ENCODE peak calls at places on chromosomes 16 and 17, in six cellular contexts. Z is A549, A is GM23248, W is OCI-LY7, K is heart left ventricle, M is aorta. L is an unnamed sample.

GRCh38 chr17:83064021-83064731 is 15.2 kb upstream of the METRNL start:
- DNase-seq in Z (no peak), A (no peak), W (no peak), K (no peak), M (peak; percentile 34), L (no peak)

GRCh38 chr17:14396542-14396941 is 95.7 kb downstream of the HS3ST3B1 start:
- DNase-seq in Z (peak; percentile 14), A (peak; percentile 80), W (no peak), K (no peak), M (no peak), L (peak; percentile 41)

GRCh38 chr17:41004397-41004796 is 4.5 kb downstream of the KRTAP3-1 start:
- DNase-seq in Z (no peak), A (no peak), W (no peak), K (no peak), M (no peak), L (peak; percentile 21)

GRCh38 chr17:19331553-19332245 is 30.8 kb downstream of the B9D1 start:
- DNase-seq in Z (no peak), A (peak; percentile 27), W (no peak), K (no peak), M (no peak), L (no peak)

GRCh38 chr17:17837380-17837821 is 615 bp upstream of the SREBF1 start:
- DNase-seq in Z (peak; percentile 93), A (peak; percentile 87), W (peak; percentile 53), K (peak; percentile 74), M (peak; percentile 72), L (no peak)

GRCh38 chr17:56350592-56350991 is 197.3 kb downstream of the ANKFN1 start:
- DNase-seq in Z (no peak), A (no peak), W (no peak), K (no peak), M (no peak), L (no peak)

GRCh38 chr17:57889892-57890856 is 40.3 kb upstream of the MRPS23 start:
- DNase-seq in Z (peak; percentile 72), A (peak; percentile 97), W (no peak), K (peak; percentile 93), M (peak; percentile 94), L (peak; percentile 57)

GRCh38 chr17:40075216-40076100 is 12.7 kb downstream of the THRA start:
- DNase-seq in Z (peak; percentile 75), A (peak; percentile 61), W (peak; percentile 69), K (peak; percentile 94), M (peak; percentile 86), L (peak; percentile 88)

GRCh38 chr17:80259642-80260535 is 763 bp upstream of the RNF213 start:
- DNase-seq in Z (peak; percentile 85), A (peak; percentile 85), W (peak; percentile 84), K (peak; percentile 83), M (peak; percentile 86), L (peak; percentile 87)

GRCh38 chr17:62703776-62704380 is 76.4 kb downstream of the MRC2 start:
- DNase-seq in Z (peak; percentile 74), A (peak; percentile 87), W (peak; percentile 51), K (peak; percentile 79), M (peak; percentile 81), L (peak; percentile 87)

GRCh38 chr16:66391726-66392670 is 25.5 kb downstream of the CDH5 start:
- DNase-seq in Z (no peak), A (no peak), W (no peak), K (no peak), M (no peak), L (no peak)

GRCh38 chr17:71438631-71439146 is 682.1 kb upstream of the SOX9 start:
- DNase-seq in Z (peak; percentile 84), A (peak; percentile 94), W (no peak), K (no peak), M (no peak), L (no peak)

GRCh38 chr16:67884-68789 is 4.3 kb downstream of the RHBDF1 start:
- DNase-seq in Z (no peak), A (peak; percentile 60), W (no peak), K (no peak), M (peak; percentile 38), L (no peak)

GRCh38 chr17:968812-969766 is 10.5 kb downstream of the NXN start:
- DNase-seq in Z (no peak), A (peak; percentile 82), W (no peak), K (no peak), M (no peak), L (no peak)

GRCh38 chr17:970388-970768 is 9.2 kb downstream of the NXN start:
- DNase-seq in Z (no peak), A (no peak), W (no peak), K (no peak), M (no peak), L (no peak)

GRCh38 chr17:973053-973452 is 6.5 kb downstream of the NXN start:
- DNase-seq in Z (no peak), A (no peak), W (no peak), K (no peak), M (no peak), L (no peak)

GRCh38 chr17:967122-967521 is 12.5 kb downstream of the NXN start:
- DNase-seq in Z (no peak), A (no peak), W (no peak), K (no peak), M (no peak), L (no peak)

DNA sequence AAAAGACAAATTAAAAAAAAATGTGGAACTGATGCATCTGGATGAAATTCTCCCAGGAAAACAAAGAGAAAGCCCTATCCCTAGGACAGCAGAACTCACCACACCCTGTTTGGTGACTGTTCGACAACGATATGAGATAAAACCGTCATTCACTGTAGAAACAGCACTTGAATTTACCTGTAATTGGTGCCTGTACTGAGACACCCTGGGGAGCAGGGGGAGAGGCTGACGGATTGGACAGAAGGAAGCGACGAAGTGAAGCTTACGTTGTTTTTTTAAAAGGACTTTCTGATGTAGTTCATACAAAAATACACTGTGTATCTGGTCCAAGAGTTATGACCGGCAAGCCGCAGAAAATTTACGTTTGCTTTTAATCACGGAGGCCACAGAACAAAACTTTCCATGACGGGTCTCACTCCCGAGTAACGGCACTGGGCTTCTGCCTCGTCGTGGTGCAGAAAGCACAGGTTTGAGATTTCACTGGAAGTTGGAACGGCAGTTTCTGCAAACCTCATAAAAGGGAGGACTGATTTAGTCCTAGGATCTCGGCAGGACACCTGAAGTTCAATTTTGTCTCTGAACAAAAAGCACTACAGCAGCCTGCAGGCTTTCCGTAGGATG is 9.7 kb downstream of the NXN start:
- DNase-seq in Z (no peak), A (peak; percentile 61), W (no peak), K (no peak), M (no peak), L (no peak)
- H3K4me3 ChIP-seq in Z (no peak overlapping the region), A (peak overlapping the region; percentile 66), W (no peak overlapping the region), K (no peak overlapping the region), M (no peak overlapping the region), L (no peak overlapping the region)

DNA sequence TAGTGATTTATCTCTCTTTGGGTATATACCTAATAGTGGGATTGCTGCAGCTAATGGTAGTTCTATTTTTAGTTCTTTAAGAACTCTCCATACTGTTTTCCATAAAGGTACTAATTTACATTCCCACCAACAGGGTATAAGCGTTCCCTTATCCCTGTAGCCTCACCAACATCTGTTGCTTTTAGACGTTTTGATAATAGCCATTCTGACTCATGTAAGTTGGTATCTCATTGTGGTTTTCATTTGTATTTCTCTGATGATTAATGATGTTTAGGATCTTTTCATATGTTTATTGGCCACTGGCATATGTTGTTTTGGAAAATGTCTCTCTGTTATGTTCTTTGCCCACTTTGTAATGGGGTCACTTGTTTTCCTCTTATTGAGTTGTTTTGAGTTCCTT is 88.5 kb upstream of the ZNF267 start:
- DNase-seq in Z (no peak), A (no peak), W (no peak), K (no peak), M (no peak), L (no peak)
- H3K9me3 ChIP-seq in Z (peaks cover 2% of the 10 kb centered on the region), A (no peaks in the 10 kb centered on the region), W (peaks cover 12% of the 10 kb centered on the region), K (peaks cover 78% of the 10 kb centered on the region), M (peaks cover 13% of the 10 kb centered on the region), L (peaks cover 3% of the 10 kb centered on the region)

DNA sequence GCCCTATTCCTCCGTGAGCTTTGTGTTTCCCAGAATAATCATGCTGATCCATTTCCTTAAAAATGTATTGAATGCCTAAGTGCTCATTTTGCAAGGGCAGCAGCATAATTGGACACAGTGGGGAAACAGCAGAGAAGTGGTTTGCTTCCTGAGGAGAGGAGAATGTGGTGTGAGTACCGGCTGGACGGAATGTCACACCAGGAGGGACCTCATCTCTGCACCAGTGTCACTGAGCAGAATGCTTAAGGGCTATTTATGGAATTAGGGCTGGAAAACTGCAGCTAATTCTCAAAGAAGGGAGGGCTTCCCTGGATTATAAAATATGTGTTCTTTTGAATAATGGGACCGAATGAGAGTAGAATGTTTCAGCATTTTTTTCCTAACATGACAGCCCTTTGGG is 1100.6 kb upstream of the RBFOX1 start:
- DNase-seq in Z (no peak), A (no peak), W (no peak), K (no peak), M (no peak), L (no peak)
- H3K4me3 ChIP-seq in Z (no peak overlapping the region), A (no peak overlapping the region), W (no peak overlapping the region), K (no peak overlapping the region), M (no peak overlapping the region), L (no peak overlapping the region)

DNA sequence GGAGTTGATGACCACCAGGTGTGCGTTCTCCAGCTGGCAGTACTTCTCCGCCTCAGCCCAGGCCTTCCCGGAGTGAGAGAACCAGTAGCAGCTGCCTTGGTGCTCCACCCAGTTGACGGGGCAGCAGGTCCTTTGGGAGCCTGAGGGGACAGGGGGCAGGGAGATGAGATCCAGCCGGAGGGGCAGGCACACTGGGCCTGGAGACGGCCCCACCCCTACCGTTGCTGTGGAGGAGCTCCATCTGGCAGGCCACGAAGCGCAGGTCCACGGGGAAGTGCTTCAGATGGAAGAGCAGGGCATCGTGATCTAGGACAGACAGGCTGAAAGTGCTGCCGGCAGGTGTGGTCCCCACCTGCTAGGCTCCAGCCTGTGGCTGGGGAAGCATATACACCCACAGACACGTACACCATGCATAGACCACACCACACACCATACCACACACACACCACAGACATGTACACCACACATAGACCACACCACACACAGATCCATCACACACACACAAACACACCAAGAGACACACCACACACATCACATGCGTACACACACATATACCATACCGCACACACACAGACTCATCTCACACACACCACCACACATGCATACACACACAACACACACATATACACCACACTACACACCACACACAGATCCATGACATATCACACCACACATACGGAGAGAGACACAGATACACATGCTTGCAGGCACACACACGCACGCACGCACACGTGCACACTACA is 7.4 kb downstream of the ASGR2 start:
- DNase-seq in Z (no peak), A (no peak), W (no peak), K (no peak), M (no peak), L (peak; percentile 41)
- H3K9me3 ChIP-seq in Z (no peaks in the 10 kb centered on the region), A (no peaks in the 10 kb centered on the region), W (no peaks in the 10 kb centered on the region), K (no peaks in the 10 kb centered on the region), M (no peaks in the 10 kb centered on the region), L (no peaks in the 10 kb centered on the region)

GRCh38 chr16:53071748-53072301 is 17.0 kb downstream of the CHD9 start:
- DNase-seq in Z (no peak), A (no peak), W (peak; percentile 84), K (peak; percentile 87), M (peak; percentile 84), L (no peak)
- H3K4me3 ChIP-seq in Z (no peak overlapping the region), A (no peak overlapping the region), W (peak overlapping the region; percentile 61), K (peak overlapping the region; percentile 36), M (no peak overlapping the region), L (no peak overlapping the region)

L was measured in WERI-Rb-1.